ENCODE peak calls at places on chromosomes 11 and 22, in eight cellular contexts. I, Q, M, J, N, W, S and H are unnamed samples.

GRCh38 chr11:33899383-33900037 is 7.6 kb upstream of the LMO2 start:
- DNase-seq in S (no peak), W (peak), N (no peak), I (no peak), Q (peak), J (peak), M (peak), H (no peak)

GRCh38 chr11:134483291-134483690 is 71.2 kb upstream of the B3GAT1 start:
- DNase-seq in Q (no peak), N (no peak), S (no peak), M (no peak), W (no peak), J (no peak), I (no peak), H (no peak)

GRCh38 chr22:36925388-36926290 is 12.2 kb downstream of the CSF2RB start:
- DNase-seq in I (no peak), S (no peak), N (no peak), M (no peak), W (no peak), J (no peak), Q (no peak), H (no peak)

GRCh38 chr11:121422675-121423074 is 29.4 kb upstream of the SORL1 start:
- DNase-seq in Q (no peak), J (no peak), S (no peak), N (no peak), M (no peak), I (no peak), W (no peak), H (no peak)

GRCh38 chr22:27962268-27963191 is 43.5 kb upstream of the PITPNB start:
- DNase-seq in Q (no peak), S (no peak), W (no peak), J (no peak), N (no peak), I (no peak), M (no peak), H (no peak)

GRCh38 chr11:125443767-125444311 is 52.2 kb downstream of the FEZ1 start:
- DNase-seq in S (no peak), N (no peak), J (no peak), Q (no peak), W (no peak), M (no peak), I (no peak), H (no peak)

GRCh38 chr11:19907839-19908238 is 195.2 kb downstream of the NAV2 start:
- DNase-seq in J (no peak), M (no peak), S (no peak), W (peak), N (no peak), I (no peak), Q (no peak), H (no peak)

GRCh38 chr11:61862714-61863547 is 28.4 kb downstream of the FADS3 start:
- DNase-seq in W (no peak), M (no peak), Q (no peak), I (no peak), N (no peak), S (no peak), J (no peak), H (no peak)

GRCh38 chr11:73784080-73784634 is 3.5 kb upstream of the MRPL48 start:
- DNase-seq in N (no peak), J (no peak), S (peak), Q (peak), M (no peak), I (no peak), W (no peak), H (no peak)

GRCh38 chr22:47724751-47725150 is 962.3 kb downstream of the TBC1D22A start:
- DNase-seq in I (no peak), J (no peak), M (no peak), S (no peak), Q (no peak), N (no peak), W (no peak), H (no peak)

GRCh38 chr11:78216021-78216420 is 27.3 kb downstream of the USP35 start:
- DNase-seq in S (no peak), W (no peak), Q (no peak), N (no peak), I (no peak), M (no peak), J (no peak), H (no peak)

GRCh38 chr11:96256604-96257003 is 86.4 kb downstream of the MAML2 start:
- DNase-seq in J (no peak), M (no peak), S (no peak), Q (no peak), W (no peak), N (no peak), I (no peak), H (no peak)

GRCh38 chr22:29907753-29908515 is 25.0 kb downstream of the MTMR3 start:
- DNase-seq in I (no peak), N (peak), M (peak), S (peak), W (peak), Q (peak), J (peak), H (no peak)

GRCh38 chr22:33492210-33492651 is 428.0 kb downstream of the LARGE1 start:
- DNase-seq in Q (no peak), M (no peak), I (peak), S (no peak), W (no peak), N (no peak), J (no peak), H (no peak)

GRCh38 chr11:125299821-125300220 is 135.3 kb downstream of the PKNOX2 start:
- DNase-seq in W (no peak), I (no peak), M (no peak), Q (no peak), N (no peak), J (no peak), S (no peak), H (no peak)

GRCh38 chr11:133136376-133136775 is 395.9 kb downstream of the OPCML start:
- DNase-seq in J (no peak), M (no peak), N (no peak), I (no peak), W (no peak), S (no peak), Q (no peak), H (no peak)

GRCh38 chr22:43274595-43275240 is 68.5 kb downstream of the SCUBE1 start:
- DNase-seq in W (no peak), N (no peak), J (no peak), S (no peak), M (no peak), I (no peak), Q (no peak), H (no peak)

GRCh38 chr22:19879996-19880785 is 25.5 kb upstream of the GNB1L start:
- DNase-seq in W (peak), Q (no peak), S (no peak), N (no peak), M (no peak), J (peak), I (no peak), H (peak)

GRCh38 chr11:2742201-2742600 is 42.4 kb upstream of the KCNQ1OT1 start:
- DNase-seq in S (no peak), J (peak), Q (no peak), N (no peak), I (no peak), M (no peak), W (no peak), H (no peak)

GRCh38 chr11:44623716-44624491 is 58.4 kb downstream of the CD82 start:
- DNase-seq in N (no peak), S (no peak), J (no peak), M (no peak), W (peak), I (no peak), Q (no peak), H (no peak)

GRCh38 chr11:12756101-12756500 is 81.9 kb downstream of the TEAD1 start:
- DNase-seq in I (no peak), W (no peak), M (no peak), N (no peak), Q (no peak), J (no peak), S (no peak), H (peak)

GRCh38 chr11:19453893-19454292 is 213.1 kb upstream of the E2F8 start:
- DNase-seq in W (no peak), M (no peak), N (no peak), S (no peak), Q (peak), I (no peak), J (no peak), H (no peak)

GRCh38 chr11:36110698-36111410 is 167.0 kb downstream of the LDLRAD3 start:
- DNase-seq in M (no peak), W (no peak), J (no peak), N (no peak), S (no peak), Q (no peak), I (no peak), H (no peak)

GRCh38 chr11:27512238-27512637 is 5.7 kb upstream of the LIN7C start:
- DNase-seq in S (no peak), I (no peak), W (no peak), J (no peak), N (no peak), M (no peak), Q (no peak), H (no peak)

GRCh38 chr22:21712751-21713427 is 22.7 kb downstream of the YPEL1 start:
- DNase-seq in M (peak), J (peak), W (peak), I (peak), S (peak), Q (peak), N (peak), H (peak)

GRCh38 chr11:132307309-132308020 is 937.0 kb downstream of the NTM start:
- DNase-seq in S (no peak), I (no peak), J (no peak), N (no peak), M (no peak), W (no peak), Q (no peak), H (no peak)

GRCh38 chr22:41875531-41876242 is 39.2 kb downstream of the SHISA8 start:
- DNase-seq in I (no peak), M (no peak), N (no peak), S (no peak), W (no peak), Q (no peak), J (no peak), H (no peak)

GRCh38 chr11:62542750-62543567 is 3.6 kb downstream of the AHNAK start:
- DNase-seq in N (peak), M (no peak), W (peak), I (peak), Q (peak), J (peak), S (peak), H (peak)

GRCh38 chr11:78351979-78352731 is 65.5 kb downstream of the GAB2 start:
- DNase-seq in Q (no peak), N (no peak), M (no peak), I (no peak), W (no peak), J (no peak), S (no peak), H (no peak)

GRCh38 chr22:36540867-36541642 is 12.1 kb upstream of the EIF3D start:
- DNase-seq in M (no peak), I (no peak), N (no peak), W (no peak), J (no peak), Q (peak), S (peak), H (no peak)

GRCh38 chr11:5923789-5924188 is 18.3 kb upstream of the OR56A3 start:
- DNase-seq in W (no peak), N (no peak), I (no peak), Q (peak), S (no peak), J (no peak), M (no peak), H (no peak)
- TF ChIP-seq CTCF in W (no peak), N (no peak), I (no peak), Q (no peak), S (no peak), J (no peak), M (no peak), H (no peak)

DNA sequence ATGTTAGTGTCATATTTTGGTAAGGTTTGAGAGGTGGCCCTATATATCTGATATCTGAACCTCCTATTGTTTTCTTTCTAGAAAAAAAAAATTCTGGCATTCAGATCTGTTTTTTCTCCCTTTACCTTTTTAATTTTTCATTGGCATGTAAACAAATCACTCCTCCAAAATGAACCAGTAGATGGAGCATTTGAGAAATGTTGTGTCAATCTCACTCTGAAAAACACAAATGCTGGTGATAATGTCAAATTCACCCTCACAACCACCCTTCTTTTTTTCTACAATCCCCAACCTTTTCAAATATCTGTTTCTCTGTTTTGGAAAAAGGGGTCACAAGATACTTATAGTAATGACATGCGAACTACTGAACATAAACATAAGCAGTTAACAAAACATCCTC is 9.1 kb downstream of the GUCY1A2 start:
- DNase-seq in I (no peak), S (no peak), J (no peak), W (no peak), Q (no peak), N (no peak), M (no peak), H (no peak)
- TF ChIP-seq CTCF in I (no peak), S (peak), J (no peak), W (no peak), Q (no peak), N (no peak), M (no peak), H (no peak)

GRCh38 chr22:31619611-31620300 is 42.3 kb downstream of the PISD start:
- DNase-seq in N (no peak), S (no peak), I (no peak), J (no peak), W (no peak), Q (no peak), M (no peak), H (no peak)
- TF ChIP-seq CTCF in N (no peak), S (no peak), I (no peak), J (no peak), W (no peak), Q (no peak), M (no peak), H (no peak)

DNA sequence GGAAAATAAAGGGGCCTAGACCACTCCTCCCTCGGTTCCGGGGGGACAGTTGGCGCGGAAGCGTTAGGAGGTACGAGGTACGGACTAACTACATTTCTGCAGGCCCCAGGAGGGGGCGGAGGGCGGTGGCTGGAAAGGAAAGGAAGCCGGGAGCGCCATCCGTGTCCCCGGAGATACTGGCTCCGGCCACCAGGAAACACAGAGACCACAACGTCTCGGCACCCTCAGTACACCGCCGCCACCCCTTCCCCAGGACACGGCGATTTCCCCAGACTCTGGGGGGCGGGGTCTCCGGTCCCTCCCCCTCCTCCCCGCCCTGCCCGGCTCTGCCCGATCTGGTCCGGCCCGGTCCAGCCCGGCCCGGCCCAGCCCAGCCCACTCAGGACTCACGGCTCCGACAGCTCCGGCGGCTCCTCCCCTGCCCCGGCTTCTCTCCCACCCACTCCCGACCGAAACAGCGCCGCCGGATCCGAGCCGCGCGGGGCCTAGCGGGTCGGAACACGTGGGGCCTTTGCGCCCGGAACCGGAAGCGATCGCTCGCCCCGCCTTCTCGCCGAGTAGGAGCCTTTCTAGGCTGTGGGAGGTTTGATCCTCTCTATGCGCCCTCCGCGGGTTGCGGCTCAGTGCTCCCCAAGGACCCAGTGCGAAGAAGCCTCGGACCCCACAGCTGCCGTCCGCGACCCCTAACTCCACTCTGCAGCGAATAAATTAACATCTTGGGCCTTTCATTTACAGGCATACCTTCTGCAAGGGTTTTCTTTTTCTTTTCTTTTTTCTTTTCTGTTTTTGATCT is at the start of gene ZNF202:
- DNase-seq in I (peak), J (peak), M (peak), N (peak), W (peak), S (peak), Q (peak), H (peak)
- TF ChIP-seq CTCF in I (no peak), J (peak), M (peak), N (no peak), W (no peak), S (peak), Q (peak), H (no peak)

GRCh38 chr11:118537409-118537980 is 6.5 kb downstream of the TMEM25 start:
- DNase-seq in N (no peak), M (no peak), Q (no peak), J (no peak), W (no peak), I (no peak), S (no peak), H (no peak)

GRCh38 chr11:118533769-118534729 is 3.1 kb downstream of the TMEM25 start:
- DNase-seq in N (no peak), W (no peak), J (no peak), S (peak), M (no peak), Q (no peak), I (no peak), H (no peak)

GRCh38 chr11:118532852-118533768 is 2.1 kb downstream of the TMEM25 start:
- DNase-seq in J (no peak), N (no peak), S (no peak), I (no peak), M (no peak), W (no peak), Q (no peak), H (no peak)

GRCh38 chr11:118535261-118535660 is 4.3 kb downstream of the TMEM25 start:
- DNase-seq in S (no peak), W (no peak), M (no peak), J (no peak), N (no peak), I (no peak), Q (no peak), H (no peak)

DNA sequence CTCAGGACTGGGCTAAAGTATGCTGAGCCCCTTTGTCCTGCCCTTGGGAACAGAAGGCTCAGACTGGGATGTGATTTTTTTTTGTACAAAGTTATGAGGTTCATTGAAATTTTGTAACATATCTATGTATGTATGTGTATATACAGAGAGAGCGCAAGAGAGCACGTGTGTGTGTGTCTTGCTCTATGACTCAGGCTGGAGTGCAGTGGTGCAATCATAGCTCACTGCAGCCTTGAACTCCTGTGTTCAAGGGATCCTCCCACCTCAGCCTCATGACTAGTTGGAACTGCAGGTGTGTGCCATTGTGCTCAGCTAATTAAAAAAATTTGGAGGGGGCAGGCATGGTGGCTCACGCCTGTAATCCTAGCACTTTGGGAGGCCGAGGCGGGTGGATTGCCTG is 5.7 kb downstream of the TMEM25 start:
- DNase-seq in I (no peak), M (no peak), Q (peak), J (no peak), S (no peak), W (no peak), N (no peak), H (no peak)
- TF ChIP-seq CTCF in I (no peak), M (no peak), Q (no peak), J (no peak), S (no peak), W (no peak), N (no peak), H (no peak)

DNA sequence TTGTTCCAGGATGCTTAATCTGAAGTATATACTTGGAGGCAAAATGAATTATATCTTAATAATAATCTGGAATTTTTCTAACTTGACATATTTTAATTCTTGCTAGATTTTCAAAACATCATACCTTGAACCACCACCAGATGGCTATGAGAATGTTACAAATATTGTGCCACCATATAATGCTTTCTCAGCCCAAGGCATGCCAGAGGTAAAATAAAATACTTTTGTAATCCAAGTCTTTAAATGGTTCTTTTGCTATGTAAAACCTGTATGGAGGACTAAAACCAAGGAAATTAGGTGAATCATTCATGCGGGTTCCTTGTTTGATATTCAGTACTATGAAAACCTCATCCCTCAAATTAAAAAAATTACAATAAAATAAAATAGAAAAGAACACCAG is 14.4 kb downstream of the NAALAD2 start:
- DNase-seq in Q (no peak), I (no peak), J (no peak), M (no peak), S (no peak), N (no peak), W (no peak), H (no peak)
- TF ChIP-seq CTCF in Q (no peak), I (peak), J (no peak), M (no peak), S (peak), N (no peak), W (no peak), H (no peak)

DNA sequence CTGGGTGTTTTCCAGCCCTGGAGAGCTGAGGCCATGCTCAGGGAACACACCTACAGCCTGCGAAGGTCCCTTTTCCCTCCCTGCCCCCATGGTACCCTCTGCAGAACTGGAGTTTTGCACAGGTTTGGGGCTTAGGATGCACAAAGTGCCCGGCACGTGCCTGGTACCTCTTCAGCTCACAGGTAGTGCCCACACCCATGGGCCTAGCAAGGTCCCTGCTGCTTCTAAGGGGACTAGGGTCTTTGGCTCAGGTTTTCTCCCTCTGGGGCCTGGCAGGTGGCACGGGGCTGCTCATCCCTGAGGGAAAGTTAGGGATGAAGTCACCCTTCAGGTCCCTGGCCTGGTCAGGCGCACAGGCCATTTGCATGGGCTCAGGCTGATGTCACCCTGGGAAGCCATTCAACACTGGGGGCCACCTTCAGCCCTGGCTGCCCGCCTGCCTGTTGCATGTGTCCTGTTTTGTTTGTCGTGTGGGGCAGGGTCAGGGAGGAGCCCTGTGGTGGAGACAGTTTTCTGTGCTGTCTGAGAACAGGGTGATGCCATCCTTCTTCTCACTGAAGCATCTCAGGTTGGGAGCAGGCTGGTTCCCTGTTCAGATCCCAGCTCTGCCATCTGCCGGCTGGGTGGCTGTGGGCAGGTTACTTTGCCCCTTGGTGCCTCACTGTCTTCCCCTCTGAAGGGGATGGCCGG is 68.3 kb upstream of the CRYBB3 start:
- DNase-seq in M (no peak), N (no peak), S (no peak), Q (no peak), J (no peak), W (no peak), I (no peak), H (no peak)
- TF ChIP-seq CTCF in M (no peak), N (no peak), S (no peak), Q (peak), J (no peak), W (no peak), I (no peak), H (no peak)

GRCh38 chr22:50171319-50171964 is 911 bp downstream of the PANX2 start:
- DNase-seq in W (peak), S (no peak), M (no peak), J (no peak), Q (no peak), N (no peak), I (no peak), H (no peak)

GRCh38 chr22:50167689-50168489 is 2.6 kb upstream of the PANX2 start:
- DNase-seq in W (peak), J (no peak), I (no peak), S (no peak), M (no peak), Q (no peak), N (no peak), H (no peak)

GRCh38 chr22:50169181-50169759 is 1.3 kb upstream of the PANX2 start:
- DNase-seq in W (peak), Q (no peak), M (no peak), N (no peak), I (no peak), J (no peak), S (no peak), H (no peak)

GRCh38 chr22:50170453-50171318 is at the start of gene PANX2:
- DNase-seq in S (no peak), Q (no peak), I (no peak), N (no peak), M (no peak), W (peak), J (no peak), H (no peak)

GRCh38 chr22:50169774-50170341 is 673 bp upstream of the PANX2 start:
- DNase-seq in Q (no peak), I (no peak), W (peak), S (peak), J (peak), M (no peak), N (peak), H (no peak)
- TF ChIP-seq CTCF in Q (no peak), I (no peak), W (no peak), S (no peak), J (no peak), M (no peak), N (no peak), H (no peak)